ENCODE peak calls at places on chromosomes 11 and 22, in seven cellular contexts. H is T-helper 17 cell; R is BE2C; Z is A549; O is trophoblast cell; A is MM.1S; T is CD4-positive, alpha-beta T cell. D is an unnamed sample.

GRCh38 chr11:122516686-122517085 is 138.8 kb upstream of the UBASH3B start:
- DNase-seq in H (no peak), R (no peak), Z (no peak), O (no peak), A (no peak), T (no peak), D (no peak)

GRCh38 chr11:104781037-104781436 is 117.2 kb downstream of the CASP12 start:
- DNase-seq in H (no peak), R (no peak), Z (no peak), O (no peak), A (no peak), T (no peak), D (no peak)

GRCh38 chr22:19962246-19962908 is 20.8 kb upstream of the TXNRD2 start:
- DNase-seq in H (no peak), R (peak; percentile 98), Z (peak; percentile 47), O (peak; percentile 90), A (peak; percentile 87), T (peak; percentile 50), D (no peak)

GRCh38 chr11:59787816-59788215 is 22.8 kb downstream of the MRPL16 start:
- DNase-seq in H (no peak), R (no peak), Z (no peak), O (no peak), A (no peak), T (no peak), D (no peak)

GRCh38 chr11:31050061-31050790 is 319.3 kb downstream of the DCDC1 start:
- DNase-seq in H (no peak), R (no peak), Z (no peak), O (no peak), A (no peak), T (no peak), D (no peak)

GRCh38 chr11:29957406-29957805 is 59.4 kb downstream of the KCNA4 start:
- DNase-seq in H (no peak), R (no peak), Z (no peak), O (no peak), A (no peak), T (no peak), D (no peak)

GRCh38 chr11:119295178-119295577 is 21.8 kb downstream of the MCAM start:
- DNase-seq in H (no peak), R (no peak), Z (no peak), O (no peak), A (no peak), T (no peak), D (no peak)

GRCh38 chr11:121754603-121755002 is 301.8 kb upstream of the SORL1-AS1 start:
- DNase-seq in H (no peak), R (no peak), Z (no peak), O (no peak), A (no peak), T (no peak), D (no peak)

GRCh38 chr22:25757686-25758085 is 15.7 kb downstream of the MYO18B start:
- DNase-seq in H (no peak), R (no peak), Z (no peak), O (no peak), A (no peak), T (no peak), D (no peak)

GRCh38 chr22:19178065-19178658 is 374 bp downstream of the SLC25A1 start:
- DNase-seq in H (peak; percentile 64), R (peak; percentile 60), Z (peak; percentile 13), O (peak; percentile 18), A (peak; percentile 49), T (peak; percentile 14), D (no peak)

GRCh38 chr11:81700061-81700460 is 1033.6 kb downstream of the FAM181B start:
- DNase-seq in H (no peak), R (no peak), Z (no peak), O (peak; percentile 15), A (no peak), T (no peak), D (no peak)
- H3K9me3 ChIP-seq in H (no peaks in the 10 kb centered on the region), R (no peaks in the 10 kb centered on the region), Z (peaks cover 4% of the 10 kb centered on the region), O (no peaks in the 10 kb centered on the region), A (no peaks in the 10 kb centered on the region), T (peaks cover 4% of the 10 kb centered on the region), D (peaks cover 3% of the 10 kb centered on the region)

GRCh38 chr11:34899633-34900016 is 16.6 kb downstream of the APIP start:
- DNase-seq in H (no peak), R (no peak), Z (no peak), O (no peak), A (no peak), T (no peak), D (no peak)
- H3K9me3 ChIP-seq in H (peaks cover 5% of the 10 kb centered on the region), R (no peaks in the 10 kb centered on the region), Z (peaks cover 44% of the 10 kb centered on the region), O (peaks cover 8% of the 10 kb centered on the region), A (no peaks in the 10 kb centered on the region), T (peaks cover 47% of the 10 kb centered on the region), D (peaks cover 21% of the 10 kb centered on the region)

DNA sequence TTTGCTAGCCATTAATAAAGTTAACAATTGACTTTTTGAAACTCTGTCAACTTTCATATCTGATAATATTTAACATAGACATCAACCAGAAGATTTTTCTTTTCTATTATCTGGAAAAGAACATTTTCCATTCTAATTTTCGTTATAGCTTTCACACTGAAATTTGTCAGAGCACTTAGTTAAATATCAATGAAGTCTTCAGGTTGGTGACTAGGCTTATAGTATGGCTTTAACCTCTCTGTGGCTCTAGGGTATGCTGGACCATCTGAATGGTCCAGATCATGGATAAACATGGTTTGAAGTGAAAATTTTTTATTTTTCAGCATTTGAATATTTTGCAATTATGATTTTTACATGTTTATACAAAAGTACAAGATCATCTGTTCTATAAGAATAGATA is 548.1 kb downstream of the CNTN5 start:
- DNase-seq in H (no peak), R (no peak), Z (no peak), O (no peak), A (no peak), T (no peak), D (no peak)
- H3K9me3 ChIP-seq in H (no peaks in the 10 kb centered on the region), R (no peaks in the 10 kb centered on the region), Z (no peaks in the 10 kb centered on the region), O (no peaks in the 10 kb centered on the region), A (no peaks in the 10 kb centered on the region), T (peaks cover 4% of the 10 kb centered on the region), D (no peaks in the 10 kb centered on the region)

GRCh38 chr22:46260038-46260437 is 3.1 kb downstream of the PKDREJ start:
- DNase-seq in H (no peak), R (no peak), Z (no peak), O (no peak), A (no peak), T (no peak), D (no peak)

GRCh38 chr22:46251816-46252380 is 1.8 kb upstream of the CDPF1 start:
- DNase-seq in H (no peak), R (no peak), Z (no peak), O (no peak), A (no peak), T (no peak), D (no peak)

GRCh38 chr22:46259374-46259773 is 3.8 kb downstream of the PKDREJ start:
- DNase-seq in H (no peak), R (no peak), Z (no peak), O (no peak), A (no peak), T (no peak), D (no peak)

GRCh38 chr22:46251266-46251665 is 1.2 kb upstream of the CDPF1 start:
- DNase-seq in H (no peak), R (no peak), Z (no peak), O (no peak), A (no peak), T (no peak), D (no peak)

DNA sequence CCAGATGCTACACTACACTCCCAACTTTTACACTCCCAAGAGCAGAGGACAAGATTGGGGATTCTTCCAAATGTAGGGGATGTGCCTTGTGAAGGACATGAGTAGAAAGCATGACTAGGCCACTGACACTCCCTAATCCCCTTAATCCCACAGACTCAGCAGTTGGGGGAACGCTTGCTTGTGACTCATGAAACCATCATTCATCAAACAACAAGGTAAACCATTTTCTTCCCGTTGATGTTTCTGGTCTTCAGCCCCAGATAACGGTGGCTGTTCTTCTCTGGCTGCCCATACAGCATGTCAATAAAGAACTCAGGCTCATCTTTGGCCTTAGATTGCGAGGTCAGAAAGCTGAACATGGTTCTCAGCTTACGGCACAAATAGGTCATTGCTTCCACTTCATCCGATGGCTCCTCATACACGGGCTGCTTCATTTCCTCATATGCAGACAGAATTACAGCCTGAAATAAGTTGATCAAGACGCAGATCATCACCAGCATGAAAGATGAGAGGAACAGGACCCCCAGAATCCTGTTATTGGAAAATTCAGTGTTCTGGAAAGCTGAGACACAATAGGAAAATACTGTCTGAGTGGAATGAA is 6.4 kb upstream of the CDPF1 start:
- DNase-seq in H (no peak), R (no peak), Z (no peak), O (no peak), A (no peak), T (no peak), D (no peak)
- H3K9me3 ChIP-seq in H (no peaks in the 10 kb centered on the region), R (no peaks in the 10 kb centered on the region), Z (no peaks in the 10 kb centered on the region), O (peaks cover 4% of the 10 kb centered on the region), A (no peaks in the 10 kb centered on the region), T (no peaks in the 10 kb centered on the region), D (no peaks in the 10 kb centered on the region)

GRCh38 chr22:49869091-49869830 is 15.6 kb downstream of the ZBED4 start:
- DNase-seq in H (no peak), R (no peak), Z (no peak), O (no peak), A (no peak), T (no peak), D (no peak)
- H3K9me3 ChIP-seq in H (no peaks in the 10 kb centered on the region), R (peaks cover 4% of the 10 kb centered on the region), Z (peaks cover 32% of the 10 kb centered on the region), O (peaks cover 9% of the 10 kb centered on the region), A (no peaks in the 10 kb centered on the region), T (peaks cover 16% of the 10 kb centered on the region), D (peaks cover 12% of the 10 kb centered on the region)

DNA sequence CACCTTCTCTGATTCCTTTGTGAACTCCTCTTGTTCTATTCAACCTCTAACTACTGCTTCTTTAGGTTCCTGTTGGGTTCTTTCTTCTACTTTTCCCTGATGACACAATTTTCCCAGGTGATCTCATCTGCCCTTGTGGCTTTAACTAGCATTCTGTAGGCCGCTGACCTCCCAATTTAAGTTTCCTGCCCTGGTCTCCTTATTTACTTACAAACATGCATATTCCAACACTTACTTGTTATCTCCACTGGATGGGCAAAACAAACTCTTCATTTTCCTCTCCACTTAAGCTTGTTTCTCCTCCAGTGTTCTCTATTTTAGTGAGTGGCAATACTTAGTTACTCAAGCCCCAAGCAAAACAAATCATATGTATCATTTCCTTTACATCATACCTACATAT is 734.5 kb downstream of the METTL15 start:
- DNase-seq in H (no peak), R (no peak), Z (no peak), O (no peak), A (no peak), T (no peak), D (no peak)
- H3K9me3 ChIP-seq in H (no peaks in the 10 kb centered on the region), R (no peaks in the 10 kb centered on the region), Z (peaks cover 60% of the 10 kb centered on the region), O (no peaks in the 10 kb centered on the region), A (no peaks in the 10 kb centered on the region), T (no peaks in the 10 kb centered on the region), D (no peaks in the 10 kb centered on the region)

DNA sequence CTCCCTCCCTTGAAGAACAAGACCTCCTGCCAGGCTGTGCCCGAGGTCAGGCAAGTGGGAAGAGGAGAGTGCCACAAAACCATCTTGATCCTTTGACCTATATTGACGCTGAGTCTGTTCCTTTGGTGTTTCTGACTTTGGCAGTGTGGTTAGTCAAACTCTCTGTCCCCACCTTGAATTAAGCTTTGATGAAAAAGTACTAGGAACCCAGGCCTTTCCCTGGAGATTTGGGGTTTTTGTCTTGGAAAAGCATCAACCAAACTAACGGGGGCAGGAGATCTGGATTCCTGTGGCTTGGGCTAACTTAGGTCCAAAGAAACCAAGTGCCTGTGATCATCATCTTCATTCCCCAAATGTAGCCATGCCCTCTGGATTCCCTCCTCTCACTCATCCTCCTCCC is 40.4 kb downstream of the ARFGAP2 start:
- DNase-seq in H (no peak), R (no peak), Z (no peak), O (no peak), A (no peak), T (no peak), D (no peak)
- H3K9me3 ChIP-seq in H (no peaks in the 10 kb centered on the region), R (no peaks in the 10 kb centered on the region), Z (no peaks in the 10 kb centered on the region), O (no peaks in the 10 kb centered on the region), A (no peaks in the 10 kb centered on the region), T (no peaks in the 10 kb centered on the region), D (no peaks in the 10 kb centered on the region)

GRCh38 chr11:93143800-93144199 is 54.0 kb downstream of the SLC36A4 start:
- DNase-seq in H (no peak), R (no peak), Z (no peak), O (no peak), A (no peak), T (no peak), D (no peak)
- H3K9me3 ChIP-seq in H (no peaks in the 10 kb centered on the region), R (no peaks in the 10 kb centered on the region), Z (no peaks in the 10 kb centered on the region), O (no peaks in the 10 kb centered on the region), A (no peaks in the 10 kb centered on the region), T (no peaks in the 10 kb centered on the region), D (no peaks in the 10 kb centered on the region)

D was measured in thoracic aorta.